ENCODE peak calls at places on chromosomes 11 and 22, in ten cellular contexts. One of them, this sample, is unnamed.

GRCh38 chr22:49933236-49933921 is 14.9 kb downstream of the CRELD2 start:
- DNase-seq in tibial nerve: peak
- DNase-seq in mucosa of gallbladder: no peak
- DNase-seq in naive thymus-derived CD8-positive, alpha-beta T cell: no peak
- DNase-seq in NCI-H146: no peak
- DNase-seq in activated CD4-positive, alpha-beta T cell treated with anti-CD3 and anti-CD28 coated beads, Interleukin-2, amount 50 U/mL, for 24 hours: no peak
- DNase-seq in fibroblast of lung: no peak
- DNase-seq in caudate nucleus: no peak
- DNase-seq in upper lobe of right lung: peak
- DNase-seq in non-pigmented ciliary epithelial cell: no peak
- DNase-seq in this sample: no peak

GRCh38 chr22:24007253-24008021 is 2.2 kb upstream of the GSTT4 start:
- DNase-seq in mucosa of gallbladder: no peak
- DNase-seq in non-pigmented ciliary epithelial cell: no peak
- DNase-seq in upper lobe of right lung: no peak
- DNase-seq in naive thymus-derived CD8-positive, alpha-beta T cell: no peak
- DNase-seq in NCI-H146: no peak
- DNase-seq in activated CD4-positive, alpha-beta T cell treated with anti-CD3 and anti-CD28 coated beads, Interleukin-2, amount 50 U/mL, for 24 hours: no peak
- DNase-seq in fibroblast of lung: no peak
- DNase-seq in tibial nerve: no peak
- DNase-seq in caudate nucleus: no peak
- DNase-seq in this sample: no peak

GRCh38 chr11:118610773-118611432 is 3.5 kb downstream of the PHLDB1 start:
- DNase-seq in mucosa of gallbladder: peak
- DNase-seq in NCI-H146: no peak
- DNase-seq in activated CD4-positive, alpha-beta T cell treated with anti-CD3 and anti-CD28 coated beads, Interleukin-2, amount 50 U/mL, for 24 hours: peak
- DNase-seq in non-pigmented ciliary epithelial cell: no peak
- DNase-seq in upper lobe of right lung: peak
- DNase-seq in caudate nucleus: peak
- DNase-seq in naive thymus-derived CD8-positive, alpha-beta T cell: peak
- DNase-seq in tibial nerve: peak
- DNase-seq in fibroblast of lung: peak
- DNase-seq in this sample: peak

GRCh38 chr11:116813781-116814471 is 9.2 kb downstream of the APOA4 start:
- DNase-seq in caudate nucleus: no peak
- DNase-seq in mucosa of gallbladder: no peak
- DNase-seq in naive thymus-derived CD8-positive, alpha-beta T cell: no peak
- DNase-seq in upper lobe of right lung: no peak
- DNase-seq in fibroblast of lung: no peak
- DNase-seq in non-pigmented ciliary epithelial cell: no peak
- DNase-seq in activated CD4-positive, alpha-beta T cell treated with anti-CD3 and anti-CD28 coated beads, Interleukin-2, amount 50 U/mL, for 24 hours: no peak
- DNase-seq in NCI-H146: no peak
- DNase-seq in tibial nerve: no peak
- DNase-seq in this sample: no peak

GRCh38 chr11:28338371-28338770 is 230.2 kb downstream of the METTL15 start:
- DNase-seq in naive thymus-derived CD8-positive, alpha-beta T cell: no peak
- DNase-seq in non-pigmented ciliary epithelial cell: peak
- DNase-seq in tibial nerve: no peak
- DNase-seq in caudate nucleus: no peak
- DNase-seq in fibroblast of lung: peak
- DNase-seq in NCI-H146: no peak
- DNase-seq in upper lobe of right lung: no peak
- DNase-seq in activated CD4-positive, alpha-beta T cell treated with anti-CD3 and anti-CD28 coated beads, Interleukin-2, amount 50 U/mL, for 24 hours: no peak
- DNase-seq in mucosa of gallbladder: no peak
- DNase-seq in this sample: no peak

GRCh38 chr11:77421041-77421723 is 52.7 kb downstream of the PAK1 start:
- DNase-seq in mucosa of gallbladder: no peak
- DNase-seq in activated CD4-positive, alpha-beta T cell treated with anti-CD3 and anti-CD28 coated beads, Interleukin-2, amount 50 U/mL, for 24 hours: no peak
- DNase-seq in upper lobe of right lung: no peak
- DNase-seq in caudate nucleus: no peak
- DNase-seq in naive thymus-derived CD8-positive, alpha-beta T cell: no peak
- DNase-seq in tibial nerve: no peak
- DNase-seq in NCI-H146: no peak
- DNase-seq in fibroblast of lung: no peak
- DNase-seq in non-pigmented ciliary epithelial cell: no peak
- DNase-seq in this sample: no peak

GRCh38 chr11:2975594-2975993 is 16.5 kb downstream of the NAP1L4 start:
- DNase-seq in tibial nerve: no peak
- DNase-seq in naive thymus-derived CD8-positive, alpha-beta T cell: peak
- DNase-seq in NCI-H146: peak
- DNase-seq in non-pigmented ciliary epithelial cell: no peak
- DNase-seq in caudate nucleus: peak
- DNase-seq in mucosa of gallbladder: no peak
- DNase-seq in fibroblast of lung: no peak
- DNase-seq in activated CD4-positive, alpha-beta T cell treated with anti-CD3 and anti-CD28 coated beads, Interleukin-2, amount 50 U/mL, for 24 hours: peak
- DNase-seq in upper lobe of right lung: no peak
- DNase-seq in this sample: peak

GRCh38 chr22:27019827-27020226 is 362.4 kb downstream of the MIAT start:
- DNase-seq in activated CD4-positive, alpha-beta T cell treated with anti-CD3 and anti-CD28 coated beads, Interleukin-2, amount 50 U/mL, for 24 hours: no peak
- DNase-seq in fibroblast of lung: peak
- DNase-seq in upper lobe of right lung: no peak
- DNase-seq in mucosa of gallbladder: no peak
- DNase-seq in NCI-H146: no peak
- DNase-seq in caudate nucleus: no peak
- DNase-seq in naive thymus-derived CD8-positive, alpha-beta T cell: no peak
- DNase-seq in non-pigmented ciliary epithelial cell: no peak
- DNase-seq in tibial nerve: no peak
- DNase-seq in this sample: no peak

GRCh38 chr11:65426839-65427690 is 4.5 kb downstream of the NEAT1 start:
- DNase-seq in activated CD4-positive, alpha-beta T cell treated with anti-CD3 and anti-CD28 coated beads, Interleukin-2, amount 50 U/mL, for 24 hours: no peak
- DNase-seq in naive thymus-derived CD8-positive, alpha-beta T cell: no peak
- DNase-seq in NCI-H146: no peak
- DNase-seq in fibroblast of lung: peak
- DNase-seq in upper lobe of right lung: peak
- DNase-seq in caudate nucleus: no peak
- DNase-seq in tibial nerve: peak
- DNase-seq in mucosa of gallbladder: no peak
- DNase-seq in non-pigmented ciliary epithelial cell: no peak
- DNase-seq in this sample: peak

GRCh38 chr11:103959279-103959930 is 77.0 kb upstream of the DDI1 start:
- DNase-seq in caudate nucleus: no peak
- DNase-seq in naive thymus-derived CD8-positive, alpha-beta T cell: no peak
- DNase-seq in fibroblast of lung: peak
- DNase-seq in mucosa of gallbladder: no peak
- DNase-seq in NCI-H146: no peak
- DNase-seq in upper lobe of right lung: no peak
- DNase-seq in tibial nerve: no peak
- DNase-seq in non-pigmented ciliary epithelial cell: peak
- DNase-seq in activated CD4-positive, alpha-beta T cell treated with anti-CD3 and anti-CD28 coated beads, Interleukin-2, amount 50 U/mL, for 24 hours: no peak
- DNase-seq in this sample: no peak

GRCh38 chr11:45092901-45093760 is 53.3 kb upstream of the PRDM11 start:
- DNase-seq in naive thymus-derived CD8-positive, alpha-beta T cell: no peak
- DNase-seq in non-pigmented ciliary epithelial cell: peak
- DNase-seq in upper lobe of right lung: no peak
- DNase-seq in mucosa of gallbladder: no peak
- DNase-seq in caudate nucleus: peak
- DNase-seq in NCI-H146: no peak
- DNase-seq in activated CD4-positive, alpha-beta T cell treated with anti-CD3 and anti-CD28 coated beads, Interleukin-2, amount 50 U/mL, for 24 hours: peak
- DNase-seq in tibial nerve: no peak
- DNase-seq in fibroblast of lung: peak
- DNase-seq in this sample: no peak

GRCh38 chr22:36052505-36052941 is 23.9 kb upstream of the RBFOX2 start:
- DNase-seq in upper lobe of right lung: no peak
- DNase-seq in tibial nerve: no peak
- DNase-seq in NCI-H146: no peak
- DNase-seq in caudate nucleus: no peak
- DNase-seq in fibroblast of lung: peak
- DNase-seq in naive thymus-derived CD8-positive, alpha-beta T cell: no peak
- DNase-seq in non-pigmented ciliary epithelial cell: no peak
- DNase-seq in mucosa of gallbladder: no peak
- DNase-seq in activated CD4-positive, alpha-beta T cell treated with anti-CD3 and anti-CD28 coated beads, Interleukin-2, amount 50 U/mL, for 24 hours: no peak
- DNase-seq in this sample: peak

GRCh38 chr11:62020661-62021060 is 53.2 kb upstream of the FTH1 start:
- DNase-seq in NCI-H146: no peak
- DNase-seq in non-pigmented ciliary epithelial cell: no peak
- DNase-seq in mucosa of gallbladder: no peak
- DNase-seq in naive thymus-derived CD8-positive, alpha-beta T cell: no peak
- DNase-seq in activated CD4-positive, alpha-beta T cell treated with anti-CD3 and anti-CD28 coated beads, Interleukin-2, amount 50 U/mL, for 24 hours: no peak
- DNase-seq in tibial nerve: no peak
- DNase-seq in fibroblast of lung: no peak
- DNase-seq in upper lobe of right lung: peak
- DNase-seq in caudate nucleus: no peak
- DNase-seq in this sample: no peak

GRCh38 chr11:9772218-9772617 is 108.3 kb downstream of the SWAP70 start:
- DNase-seq in fibroblast of lung: no peak
- DNase-seq in upper lobe of right lung: no peak
- DNase-seq in tibial nerve: no peak
- DNase-seq in naive thymus-derived CD8-positive, alpha-beta T cell: no peak
- DNase-seq in caudate nucleus: no peak
- DNase-seq in mucosa of gallbladder: no peak
- DNase-seq in NCI-H146: no peak
- DNase-seq in non-pigmented ciliary epithelial cell: no peak
- DNase-seq in activated CD4-positive, alpha-beta T cell treated with anti-CD3 and anti-CD28 coated beads, Interleukin-2, amount 50 U/mL, for 24 hours: no peak
- DNase-seq in this sample: no peak

GRCh38 chr11:70155386-70155785 is 47.7 kb upstream of the FADD start:
- DNase-seq in caudate nucleus: no peak
- DNase-seq in activated CD4-positive, alpha-beta T cell treated with anti-CD3 and anti-CD28 coated beads, Interleukin-2, amount 50 U/mL, for 24 hours: no peak
- DNase-seq in fibroblast of lung: peak
- DNase-seq in tibial nerve: no peak
- DNase-seq in upper lobe of right lung: no peak
- DNase-seq in naive thymus-derived CD8-positive, alpha-beta T cell: no peak
- DNase-seq in non-pigmented ciliary epithelial cell: no peak
- DNase-seq in NCI-H146: no peak
- DNase-seq in mucosa of gallbladder: no peak
- DNase-seq in this sample: no peak

GRCh38 chr11:47216141-47216798 is 1.5 kb downstream of the DDB2 start:
- DNase-seq in caudate nucleus: peak
- DNase-seq in NCI-H146: peak
- DNase-seq in activated CD4-positive, alpha-beta T cell treated with anti-CD3 and anti-CD28 coated beads, Interleukin-2, amount 50 U/mL, for 24 hours: peak
- DNase-seq in fibroblast of lung: peak
- DNase-seq in tibial nerve: peak
- DNase-seq in non-pigmented ciliary epithelial cell: peak
- DNase-seq in mucosa of gallbladder: peak
- DNase-seq in upper lobe of right lung: no peak
- DNase-seq in naive thymus-derived CD8-positive, alpha-beta T cell: no peak
- DNase-seq in this sample: peak

GRCh38 chr11:75342966-75343870 is 8.2 kb downstream of the ARRB1 start:
- DNase-seq in naive thymus-derived CD8-positive, alpha-beta T cell: no peak
- DNase-seq in caudate nucleus: no peak
- DNase-seq in non-pigmented ciliary epithelial cell: no peak
- DNase-seq in mucosa of gallbladder: peak
- DNase-seq in upper lobe of right lung: peak
- DNase-seq in activated CD4-positive, alpha-beta T cell treated with anti-CD3 and anti-CD28 coated beads, Interleukin-2, amount 50 U/mL, for 24 hours: no peak
- DNase-seq in tibial nerve: no peak
- DNase-seq in NCI-H146: peak
- DNase-seq in fibroblast of lung: no peak
- DNase-seq in this sample: no peak

GRCh38 chr11:99686838-99687237 is 666.1 kb downstream of the CNTN5 start:
- DNase-seq in activated CD4-positive, alpha-beta T cell treated with anti-CD3 and anti-CD28 coated beads, Interleukin-2, amount 50 U/mL, for 24 hours: no peak
- DNase-seq in NCI-H146: no peak
- DNase-seq in mucosa of gallbladder: no peak
- DNase-seq in upper lobe of right lung: no peak
- DNase-seq in tibial nerve: no peak
- DNase-seq in non-pigmented ciliary epithelial cell: no peak
- DNase-seq in fibroblast of lung: no peak
- DNase-seq in naive thymus-derived CD8-positive, alpha-beta T cell: no peak
- DNase-seq in caudate nucleus: no peak
- DNase-seq in this sample: no peak

GRCh38 chr22:39238966-39239510 is 5.7 kb downstream of the PDGFB start:
- DNase-seq in fibroblast of lung: no peak
- DNase-seq in non-pigmented ciliary epithelial cell: no peak
- DNase-seq in activated CD4-positive, alpha-beta T cell treated with anti-CD3 and anti-CD28 coated beads, Interleukin-2, amount 50 U/mL, for 24 hours: no peak
- DNase-seq in tibial nerve: no peak
- DNase-seq in NCI-H146: peak
- DNase-seq in naive thymus-derived CD8-positive, alpha-beta T cell: no peak
- DNase-seq in upper lobe of right lung: no peak
- DNase-seq in mucosa of gallbladder: no peak
- DNase-seq in caudate nucleus: no peak
- DNase-seq in this sample: no peak

GRCh38 chr11:103484545-103484944 is 375.3 kb downstream of the DYNC2H1 start:
- DNase-seq in tibial nerve: no peak
- DNase-seq in activated CD4-positive, alpha-beta T cell treated with anti-CD3 and anti-CD28 coated beads, Interleukin-2, amount 50 U/mL, for 24 hours: no peak
- DNase-seq in fibroblast of lung: no peak
- DNase-seq in non-pigmented ciliary epithelial cell: no peak
- DNase-seq in NCI-H146: no peak
- DNase-seq in naive thymus-derived CD8-positive, alpha-beta T cell: no peak
- DNase-seq in caudate nucleus: no peak
- DNase-seq in mucosa of gallbladder: no peak
- DNase-seq in upper lobe of right lung: no peak
- DNase-seq in this sample: no peak

GRCh38 chr11:8338138-8338537 is 74.5 kb upstream of the LMO1 start:
- DNase-seq in activated CD4-positive, alpha-beta T cell treated with anti-CD3 and anti-CD28 coated beads, Interleukin-2, amount 50 U/mL, for 24 hours: no peak
- DNase-seq in naive thymus-derived CD8-positive, alpha-beta T cell: no peak
- DNase-seq in mucosa of gallbladder: peak
- DNase-seq in caudate nucleus: peak
- DNase-seq in fibroblast of lung: no peak
- DNase-seq in tibial nerve: no peak
- DNase-seq in non-pigmented ciliary epithelial cell: no peak
- DNase-seq in NCI-H146: peak
- DNase-seq in upper lobe of right lung: peak
- DNase-seq in this sample: peak

GRCh38 chr11:1195690-1196515 is 27.0 kb upstream of the MUC5B start:
- DNase-seq in mucosa of gallbladder: no peak
- DNase-seq in naive thymus-derived CD8-positive, alpha-beta T cell: no peak
- DNase-seq in non-pigmented ciliary epithelial cell: no peak
- DNase-seq in activated CD4-positive, alpha-beta T cell treated with anti-CD3 and anti-CD28 coated beads, Interleukin-2, amount 50 U/mL, for 24 hours: no peak
- DNase-seq in tibial nerve: no peak
- DNase-seq in caudate nucleus: no peak
- DNase-seq in fibroblast of lung: no peak
- DNase-seq in NCI-H146: no peak
- DNase-seq in upper lobe of right lung: peak
- DNase-seq in this sample: no peak

GRCh38 chr22:36197065-36197440 is 4.6 kb downstream of the APOL4 start:
- DNase-seq in activated CD4-positive, alpha-beta T cell treated with anti-CD3 and anti-CD28 coated beads, Interleukin-2, amount 50 U/mL, for 24 hours: no peak
- DNase-seq in fibroblast of lung: peak
- DNase-seq in upper lobe of right lung: no peak
- DNase-seq in tibial nerve: peak
- DNase-seq in non-pigmented ciliary epithelial cell: peak
- DNase-seq in naive thymus-derived CD8-positive, alpha-beta T cell: no peak
- DNase-seq in caudate nucleus: no peak
- DNase-seq in mucosa of gallbladder: no peak
- DNase-seq in NCI-H146: peak
- DNase-seq in this sample: no peak

GRCh38 chr22:44526431-44527115 is 28.5 kb upstream of the RTL6 start:
- DNase-seq in fibroblast of lung: no peak
- DNase-seq in caudate nucleus: no peak
- DNase-seq in NCI-H146: no peak
- DNase-seq in naive thymus-derived CD8-positive, alpha-beta T cell: no peak
- DNase-seq in tibial nerve: no peak
- DNase-seq in activated CD4-positive, alpha-beta T cell treated with anti-CD3 and anti-CD28 coated beads, Interleukin-2, amount 50 U/mL, for 24 hours: no peak
- DNase-seq in mucosa of gallbladder: no peak
- DNase-seq in upper lobe of right lung: peak
- DNase-seq in non-pigmented ciliary epithelial cell: no peak
- DNase-seq in this sample: no peak

GRCh38 chr11:2549876-2550605 is 105.2 kb downstream of the KCNQ1 start:
- DNase-seq in non-pigmented ciliary epithelial cell: no peak
- DNase-seq in fibroblast of lung: no peak
- DNase-seq in tibial nerve: no peak
- DNase-seq in upper lobe of right lung: peak
- DNase-seq in naive thymus-derived CD8-positive, alpha-beta T cell: no peak
- DNase-seq in activated CD4-positive, alpha-beta T cell treated with anti-CD3 and anti-CD28 coated beads, Interleukin-2, amount 50 U/mL, for 24 hours: no peak
- DNase-seq in mucosa of gallbladder: no peak
- DNase-seq in caudate nucleus: no peak
- DNase-seq in NCI-H146: no peak
- DNase-seq in this sample: no peak

GRCh38 chr11:102204174-102204573 is 93.9 kb downstream of the YAP1 start:
- DNase-seq in upper lobe of right lung: no peak
- DNase-seq in activated CD4-positive, alpha-beta T cell treated with anti-CD3 and anti-CD28 coated beads, Interleukin-2, amount 50 U/mL, for 24 hours: no peak
- DNase-seq in NCI-H146: no peak
- DNase-seq in fibroblast of lung: no peak
- DNase-seq in naive thymus-derived CD8-positive, alpha-beta T cell: no peak
- DNase-seq in mucosa of gallbladder: no peak
- DNase-seq in tibial nerve: no peak
- DNase-seq in non-pigmented ciliary epithelial cell: no peak
- DNase-seq in caudate nucleus: no peak
- DNase-seq in this sample: no peak

GRCh38 chr11:92886243-92886905 is 83.1 kb upstream of the MTNR1B start:
- DNase-seq in fibroblast of lung: peak
- DNase-seq in non-pigmented ciliary epithelial cell: peak
- DNase-seq in activated CD4-positive, alpha-beta T cell treated with anti-CD3 and anti-CD28 coated beads, Interleukin-2, amount 50 U/mL, for 24 hours: no peak
- DNase-seq in caudate nucleus: no peak
- DNase-seq in mucosa of gallbladder: peak
- DNase-seq in naive thymus-derived CD8-positive, alpha-beta T cell: no peak
- DNase-seq in NCI-H146: peak
- DNase-seq in tibial nerve: peak
- DNase-seq in upper lobe of right lung: no peak
- DNase-seq in this sample: peak